ENCODE peak calls at places on chromosomes 4 and X, in five cellular contexts. V is neuronal stem cell, D is tibial nerve, R is A549, J is breast epithelium. M is an unnamed sample.
A peak's percentile ranks its signal among the peaks of the same experiment; 100 is the strongest.

GRCh38 chrX:40931921-40932320 is 153.3 kb upstream of the USP9X start:
- DNase-seq in V (no peak), D (no peak), R (peak; percentile 26), J (no peak), M (no peak)

GRCh38 chrX:1597345-1598020 is 6.1 kb downstream of the AKAP17A start:
- DNase-seq in V (no peak), D (no peak), R (no peak), J (no peak), M (no peak)

GRCh38 chrX:38347136-38347535 is 5.3 kb upstream of the OTC start:
- DNase-seq in V (no peak), D (peak; percentile 6), R (peak; percentile 26), J (no peak), M (no peak)

GRCh38 chrX:46927718-46928117 is 15.5 kb downstream of the JADE3 start:
- DNase-seq in V (no peak), D (no peak), R (no peak), J (no peak), M (no peak)

GRCh38 chrX:41245641-41246040 is 88.3 kb upstream of the DDX3X start:
- DNase-seq in V (no peak), D (no peak), R (no peak), J (no peak), M (no peak)

GRCh38 chr4:83217721-83218522 is 66.7 kb downstream of the COQ2 start:
- DNase-seq in V (no peak), D (no peak), R (no peak), J (no peak), M (peak; percentile 51)

GRCh38 chr4:173494013-173494970 is 35.7 kb downstream of the HAND2 start:
- DNase-seq in V (no peak), D (peak; percentile 55), R (peak; percentile 80), J (no peak), M (peak; percentile 78)

GRCh38 chrX:50067435-50068292 is 133.1 kb downstream of the AKAP4 start:
- DNase-seq in V (peak; percentile 67), D (no peak), R (peak; percentile 26), J (no peak), M (peak; percentile 57)

GRCh38 chrX:108167211-108167872 is 75.8 kb downstream of the ATG4A start:
- DNase-seq in V (no peak), D (no peak), R (peak; percentile 63), J (no peak), M (no peak)

GRCh38 chr4:106314960-106315359 is 1.0 kb downstream of the TBCK start:
- DNase-seq in V (no peak), D (no peak), R (no peak), J (no peak), M (no peak)

GRCh38 chr4:7928711-7929505 is 10.8 kb downstream of the AFAP1 start:
- DNase-seq in V (no peak), D (no peak), R (peak; percentile 51), J (no peak), M (no peak)

GRCh38 chr4:158314756-158315487 is 104.6 kb downstream of the TMEM144 start:
- DNase-seq in V (no peak), D (peak; percentile 8), R (peak; percentile 70), J (no peak), M (no peak)

GRCh38 chr4:58138786-58139185 is 1028.6 kb upstream of the IGFBP7 start:
- DNase-seq in V (no peak), D (no peak), R (no peak), J (no peak), M (no peak)

GRCh38 chr4:139438141-139438540 is 15.8 kb upstream of the RAB33B start:
- DNase-seq in V (no peak), D (no peak), R (no peak), J (no peak), M (no peak)

GRCh38 chrX:119688856-119689455 is 4.0 kb downstream of the SEPTIN6 start:
- DNase-seq in V (no peak), D (no peak), R (no peak), J (no peak), M (no peak)

GRCh38 chrX:55623100-55623499 is at the start of gene FOXR2:
- DNase-seq in V (no peak), D (no peak), R (no peak), J (no peak), M (no peak)
- H3K9me3 ChIP-seq in V (no peaks in the 10 kb centered on the region), D (no peaks in the 10 kb centered on the region), R (no peaks in the 10 kb centered on the region), J (no peaks in the 10 kb centered on the region), M (no peaks in the 10 kb centered on the region)

DNA sequence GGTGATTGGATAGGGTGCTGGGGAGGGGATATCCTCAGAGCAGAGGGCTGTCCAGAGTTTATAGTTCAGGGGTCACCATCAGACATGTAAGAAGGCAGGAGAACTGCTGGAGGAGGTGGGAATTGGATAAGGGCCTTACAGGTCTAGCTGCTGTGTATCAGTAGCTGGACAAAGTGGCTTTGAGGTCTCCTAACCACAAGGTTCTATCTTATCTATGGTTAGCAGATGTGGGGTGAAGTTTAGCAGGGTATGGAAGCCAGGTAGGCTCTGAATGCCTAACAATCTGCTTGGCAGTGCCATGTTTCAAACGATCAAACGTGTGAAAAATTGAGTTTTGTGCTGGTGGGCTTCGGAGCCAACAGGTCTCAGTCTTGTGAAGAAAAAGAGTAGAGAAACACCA is 32.1 kb upstream of the MAGEA8 start:
- DNase-seq in V (no peak), D (no peak), R (no peak), J (no peak), M (no peak)
- H3K9me3 ChIP-seq in V (no peaks in the 10 kb centered on the region), D (no peaks in the 10 kb centered on the region), R (no peaks in the 10 kb centered on the region), J (peaks cover 6% of the 10 kb centered on the region), M (no peaks in the 10 kb centered on the region)

GRCh38 chrX:134619838-134620237 is 38.4 kb downstream of the PLAC1 start:
- DNase-seq in V (no peak), D (no peak), R (no peak), J (no peak), M (no peak)
- H3K9me3 ChIP-seq in V (no peaks in the 10 kb centered on the region), D (no peaks in the 10 kb centered on the region), R (no peaks in the 10 kb centered on the region), J (no peaks in the 10 kb centered on the region), M (no peaks in the 10 kb centered on the region)

GRCh38 chr4:55528495-55528894 is 18.2 kb downstream of the CLOCK start:
- DNase-seq in V (no peak), D (no peak), R (no peak), J (no peak), M (no peak)
- H3K9me3 ChIP-seq in V (peaks cover 20% of the 10 kb centered on the region), D (no peaks in the 10 kb centered on the region), R (peaks cover 9% of the 10 kb centered on the region), J (peaks cover 4% of the 10 kb centered on the region), M (no peaks in the 10 kb centered on the region)

GRCh38 chr4:85951-86350 is 32.8 kb downstream of the ZNF595 start:
- DNase-seq in V (no peak), D (no peak), R (no peak), J (no peak), M (no peak)
- H3K9me3 ChIP-seq in V (peaks cover 99% of the 10 kb centered on the region), D (peaks cover 10% of the 10 kb centered on the region), R (peaks cover 86% of the 10 kb centered on the region), J (peaks cover 100% of the 10 kb centered on the region), M (peaks cover 17% of the 10 kb centered on the region)

GRCh38 chrX:114903618-114904017 is 113.8 kb downstream of the IL13RA2 start:
- DNase-seq in V (no peak), D (no peak), R (no peak), J (no peak), M (no peak)

GRCh38 chrX:114905251-114905650 is 112.2 kb downstream of the IL13RA2 start:
- DNase-seq in V (no peak), D (no peak), R (no peak), J (no peak), M (no peak)

DNA sequence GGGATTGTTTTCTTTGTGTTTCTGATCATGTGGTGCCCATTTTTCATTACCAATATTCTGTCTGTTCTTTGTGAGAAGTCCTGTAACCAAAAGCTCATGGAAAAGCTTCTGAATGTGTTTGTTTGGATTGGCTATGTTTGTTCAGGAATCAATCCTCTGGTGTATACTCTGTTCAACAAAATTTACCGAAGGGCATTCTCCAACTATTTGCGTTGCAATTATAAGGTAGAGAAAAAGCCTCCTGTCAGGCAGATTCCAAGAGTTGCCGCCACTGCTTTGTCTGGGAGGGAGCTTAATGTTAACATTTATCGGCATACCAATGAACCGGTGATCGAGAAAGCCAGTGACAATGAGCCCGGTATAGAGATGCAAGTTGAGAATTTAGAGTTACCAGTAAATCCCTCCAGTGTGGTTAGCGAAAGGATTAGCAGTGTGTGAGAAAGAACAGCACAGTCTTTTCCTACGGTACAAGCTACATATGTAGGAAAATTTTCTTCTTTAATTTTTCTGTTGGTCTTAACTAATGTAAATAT is 110.4 kb downstream of the IL13RA2 start:
- DNase-seq in V (no peak), D (no peak), R (no peak), J (no peak), M (no peak)
- H3K9me3 ChIP-seq in V (no peaks in the 10 kb centered on the region), D (no peaks in the 10 kb centered on the region), R (no peaks in the 10 kb centered on the region), J (no peaks in the 10 kb centered on the region), M (no peaks in the 10 kb centered on the region)

GRCh38 chr4:22490718-22491330 is 25.0 kb downstream of the ADGRA3 start:
- DNase-seq in V (no peak), D (no peak), R (no peak), J (no peak), M (peak; percentile 59)
- H3K9me3 ChIP-seq in V (peaks cover 20% of the 10 kb centered on the region), D (no peaks in the 10 kb centered on the region), R (no peaks in the 10 kb centered on the region), J (no peaks in the 10 kb centered on the region), M (no peaks in the 10 kb centered on the region)

DNA sequence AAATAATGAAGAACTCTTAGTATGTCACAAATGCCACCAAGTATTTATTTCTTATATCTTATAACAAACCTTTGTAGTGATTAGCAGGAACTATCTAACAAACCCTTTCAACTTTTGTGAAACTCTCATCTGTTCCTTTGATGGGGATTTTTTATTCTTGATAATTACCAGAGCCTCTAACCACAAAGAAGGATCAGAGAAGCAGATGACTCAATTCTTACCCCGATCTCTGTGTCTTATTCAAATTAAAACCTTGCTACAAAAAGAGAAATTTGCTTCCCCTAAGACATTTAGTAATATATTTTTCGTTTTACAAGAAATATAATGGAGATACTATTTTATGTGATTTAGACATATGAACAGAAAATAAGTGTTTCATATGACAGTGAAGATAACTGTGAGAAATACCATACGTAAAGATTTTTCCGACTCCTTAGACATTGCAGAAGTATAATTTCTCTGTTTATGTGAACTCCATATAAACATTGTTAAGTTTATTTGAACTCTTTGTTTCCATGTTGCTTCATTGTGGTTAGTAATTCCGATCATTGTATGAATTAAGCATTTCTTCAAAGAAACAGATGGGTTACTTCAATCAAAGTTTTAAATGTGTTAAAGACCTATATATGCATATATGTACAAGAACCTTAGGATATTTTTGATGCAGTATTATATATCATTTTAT is 205.4 kb downstream of the CFAP299 start:
- DNase-seq in V (no peak), D (no peak), R (no peak), J (no peak), M (no peak)
- H3K9me3 ChIP-seq in V (no peaks in the 10 kb centered on the region), D (no peaks in the 10 kb centered on the region), R (no peaks in the 10 kb centered on the region), J (no peaks in the 10 kb centered on the region), M (no peaks in the 10 kb centered on the region)

GRCh38 chr4:95956094-95956493 is 116.2 kb downstream of the PDHA2 start:
- DNase-seq in V (no peak), D (no peak), R (no peak), J (no peak), M (no peak)
- H3K9me3 ChIP-seq in V (no peaks in the 10 kb centered on the region), D (no peaks in the 10 kb centered on the region), R (no peaks in the 10 kb centered on the region), J (no peaks in the 10 kb centered on the region), M (no peaks in the 10 kb centered on the region)